ENCODE peak calls at places on chromosomes 4 and X, in eight cellular contexts. E is DMS153, X is mammary epithelial cell, A is EL, W is neuronal stem cell, Y is NCI-H1092, P is sigmoid colon, I is kidney. F is an unnamed sample.

GRCh38 chrX:137387646-137388045 is 178.3 kb upstream of the ZIC3 start:
- DNase-seq in P (no peak), I (no peak), Y (no peak), E (no peak), W (no peak), A (no peak), X (no peak), F (no peak)

GRCh38 chrX:29813174-29813573 is 402.2 kb upstream of the MAGEB2 start:
- DNase-seq in E (no peak), A (no peak), X (no peak), W (no peak), Y (no peak), P (no peak), I (no peak), F (no peak)

GRCh38 chrX:148741441-148741840 is 241.0 kb downstream of the AFF2 start:
- DNase-seq in Y (no peak), X (no peak), E (no peak), P (no peak), W (no peak), I (no peak), A (no peak), F (peak)

GRCh38 chr4:39466747-39467146 is 7.9 kb downstream of the LIAS start:
- DNase-seq in P (no peak), A (no peak), E (no peak), I (no peak), Y (no peak), X (no peak), W (no peak), F (no peak)

GRCh38 chr4:7777017-7777710 is 162.5 kb downstream of the AFAP1 start:
- DNase-seq in E (peak), A (no peak), P (peak), I (peak), W (no peak), Y (no peak), X (no peak), F (no peak)

GRCh38 chr4:104493071-104493831 is 1.4 kb downstream of the CXXC4 start:
- DNase-seq in P (no peak), I (no peak), X (no peak), E (no peak), W (no peak), A (no peak), Y (no peak), F (no peak)

GRCh38 chr4:113472864-113473263 is 288.7 kb downstream of the CAMK2D start:
- DNase-seq in X (no peak), P (no peak), W (no peak), E (no peak), Y (no peak), A (no peak), I (no peak), F (no peak)

GRCh38 chrX:134715930-134716619 is 57.8 kb upstream of the PLAC1 start:
- DNase-seq in P (no peak), I (no peak), W (no peak), E (no peak), Y (no peak), X (no peak), A (no peak), F (no peak)

GRCh38 chr4:185991750-185992149 is 77.2 kb upstream of the TLR3 start:
- DNase-seq in X (no peak), E (no peak), Y (no peak), A (no peak), W (no peak), P (no peak), I (no peak), F (no peak)

GRCh38 chr4:1293531-1293941 is 3.8 kb downstream of the MAEA start:
- DNase-seq in W (no peak), P (no peak), A (no peak), Y (no peak), X (no peak), E (no peak), I (peak), F (no peak)